ENCODE peak calls at places on chromosomes 13 and 19, in seven cellular contexts. L is endothelial cell, M is AG09319, O is uterus, V is fibroblast of pulmonary artery, B is tibial artery, Z is astrocyte of the cerebellum. P is an unnamed sample.
A peak's percentile ranks its signal among the peaks of the same experiment; 100 is the strongest.

GRCh38 chr13:38758278-38758677 is 71.4 kb downstream of the FREM2 start:
- DNase-seq in Z (no peak), B (no peak), M (no peak), O (no peak), V (no peak), L (no peak), P (no peak)

GRCh38 chr19:51044327-51044726 is 9.5 kb upstream of the KLK12 start:
- DNase-seq in M (no peak), L (no peak), Z (no peak), B (no peak), O (no peak), V (no peak), P (no peak)

GRCh38 chr19:38544569-38545315 is 73.0 kb downstream of the MAP4K1 start:
- DNase-seq in B (no peak), Z (peak; percentile 22), V (peak; percentile 7), L (no peak), M (peak; percentile 22), O (no peak), P (no peak)

GRCh38 chr19:49436381-49437017 is 4.8 kb downstream of the SLC17A7 start:
- DNase-seq in M (no peak), O (no peak), B (no peak), V (no peak), L (peak; percentile 40), Z (no peak), P (no peak)

GRCh38 chr19:55615553-55616394 is 8.6 kb downstream of the ZNF784 start:
- DNase-seq in O (no peak), M (no peak), V (no peak), B (no peak), Z (no peak), L (no peak), P (no peak)

GRCh38 chr19:4654437-4655361 is 15.4 kb downstream of the TNFAIP8L1 start:
- DNase-seq in L (no peak), B (no peak), V (no peak), Z (no peak), M (no peak), O (no peak), P (no peak)

GRCh38 chr19:33406521-33407139 is 33.1 kb downstream of the CEBPG start:
- DNase-seq in B (peak; percentile 67), L (peak; percentile 88), M (no peak), O (peak; percentile 78), V (peak; percentile 64), Z (peak; percentile 18), P (peak; percentile 79)

GRCh38 chr13:113666951-113667701 is at the start of gene GRK1:
- DNase-seq in M (no peak), O (peak; percentile 10), V (no peak), B (peak; percentile 18), Z (no peak), L (no peak), P (no peak)

GRCh38 chr13:27022571-27023311 is 148.9 kb downstream of the USP12 start:
- DNase-seq in M (peak; percentile 66), O (no peak), V (no peak), L (no peak), B (no peak), Z (no peak), P (no peak)

GRCh38 chr13:48784906-48785555 is 131.3 kb downstream of the CYSLTR2 start:
- DNase-seq in M (no peak), L (no peak), O (no peak), Z (no peak), V (no peak), B (no peak), P (no peak)

GRCh38 chr19:13840751-13841338 is 36.1 kb upstream of the NANOS3 start:
- DNase-seq in M (no peak), L (no peak), V (no peak), B (no peak), Z (no peak), O (no peak), P (no peak)

GRCh38 chr13:99572921-99573320 is 71.6 kb downstream of the TM9SF2 start:
- DNase-seq in V (peak; percentile 42), O (no peak), M (peak; percentile 57), Z (no peak), L (no peak), B (no peak), P (no peak)

GRCh38 chr19:8194528-8195275 is 14.5 kb upstream of the CERS4 start:
- DNase-seq in V (no peak), L (peak; percentile 31), Z (no peak), O (no peak), M (no peak), B (no peak), P (no peak)

GRCh38 chr13:80563451-80563850 is 222.5 kb upstream of the SPRY2 start:
- DNase-seq in Z (no peak), B (no peak), O (no peak), V (no peak), M (no peak), L (no peak), P (no peak)

GRCh38 chr19:46716672-46717033 is 261 bp downstream of the PRKD2 start:
- DNase-seq in L (peak; percentile 35), B (no peak), V (no peak), M (no peak), Z (no peak), O (no peak), P (no peak)

GRCh38 chr19:35641515-35642151 is at the start of gene ETV2:
- DNase-seq in M (no peak), B (no peak), L (peak; percentile 68), V (peak; percentile 63), O (peak; percentile 40), Z (no peak), P (no peak)

GRCh38 chr19:54188224-54188871 is 1.0 kb downstream of the MBOAT7 start:
- DNase-seq in B (no peak), V (peak; percentile 42), O (no peak), Z (no peak), L (no peak), M (no peak), P (no peak)

GRCh38 chr19:2232286-2233151 is 3.6 kb downstream of the PLEKHJ1 start:
- DNase-seq in L (no peak), B (no peak), V (no peak), M (no peak), Z (no peak), O (no peak), P (no peak)

GRCh38 chr19:33618884-33619283 is 2.9 kb upstream of the CHST8 start:
- DNase-seq in V (no peak), Z (no peak), O (no peak), M (no peak), L (no peak), B (no peak), P (no peak)

GRCh38 chr19:39709026-39709872 is 5.0 kb downstream of the LGALS14 start:
- DNase-seq in O (no peak), B (no peak), L (no peak), M (no peak), Z (no peak), V (no peak), P (no peak)

GRCh38 chr19:610801-611505 is 21.3 kb downstream of the HCN2 start:
- DNase-seq in O (peak; percentile 41), V (peak; percentile 71), L (no peak), M (no peak), Z (peak; percentile 92), B (no peak), P (no peak)

GRCh38 chr19:54456423-54457373 is 6.9 kb downstream of the LENG9 start:
- DNase-seq in Z (no peak), M (no peak), B (no peak), L (no peak), V (no peak), O (no peak), P (no peak)

GRCh38 chr19:12052571-12053169 is at the start of gene ZNF878:
- DNase-seq in M (peak; percentile 47), B (peak; percentile 91), O (peak; percentile 85), Z (peak; percentile 44), L (no peak), V (peak; percentile 84), P (peak; percentile 90)

GRCh38 chr19:32642771-32643170 is 32.2 kb downstream of the ANKRD27 start:
- DNase-seq in L (no peak), Z (no peak), V (no peak), O (no peak), M (no peak), B (no peak), P (no peak)

GRCh38 chr19:16566161-16566560 is 6.1 kb downstream of the SLC35E1 start:
- DNase-seq in Z (no peak), L (no peak), O (no peak), V (no peak), B (no peak), M (no peak), P (no peak)

GRCh38 chr13:64928704-64929499 is 2301.2 kb downstream of the PCDH9 start:
- DNase-seq in B (no peak), M (no peak), Z (peak; percentile 69), L (no peak), V (peak; percentile 84), O (no peak), P (no peak)

DNA sequence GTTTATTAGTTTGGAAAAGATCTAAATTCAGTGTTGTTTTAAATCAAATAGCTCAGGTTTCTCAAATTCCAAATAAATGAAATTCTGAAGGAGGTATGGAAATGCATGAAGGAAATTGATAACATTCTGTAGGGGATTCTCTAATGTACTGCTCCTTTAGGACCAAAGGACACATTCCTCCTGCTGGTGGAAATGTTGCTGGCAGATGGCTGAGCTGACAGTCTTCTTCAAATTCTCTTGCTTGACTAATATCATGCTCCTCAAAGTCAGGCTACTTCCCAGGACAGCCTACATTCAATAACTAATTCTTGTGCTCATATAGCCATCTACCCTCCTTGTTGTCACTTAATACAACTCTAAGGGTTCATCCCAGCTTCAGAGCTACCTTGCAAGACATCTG is 1118.5 kb downstream of the PCDH9 start:
- DNase-seq in L (no peak), B (no peak), M (no peak), O (no peak), Z (no peak), V (no peak), P (no peak)
- TF ChIP-seq CTCF in L (no peak), B (no peak), M (no peak), O (no peak), Z (no peak), V (no peak), P (peak; percentile 12)

GRCh38 chr19:42325896-42326771 is 699 bp downstream of the MEGF8 start:
- DNase-seq in M (no peak), O (no peak), L (peak; percentile 39), Z (no peak), B (no peak), V (no peak), P (no peak)
- TF ChIP-seq CTCF in M (no peak), O (no peak), L (no peak), Z (no peak), B (no peak), V (no peak), P (peak; percentile 44)

GRCh38 chr13:42048625-42049453 is at the start of gene DGKH:
- DNase-seq in L (peak; percentile 73), O (peak; percentile 87), V (peak; percentile 77), Z (no peak), B (peak; percentile 78), M (peak; percentile 55), P (peak; percentile 52)
- TF ChIP-seq CTCF in L (peak; percentile 16), O (no peak), V (no peak), Z (no peak), B (peak; percentile 23), M (no peak), P (peak; percentile 31)

DNA sequence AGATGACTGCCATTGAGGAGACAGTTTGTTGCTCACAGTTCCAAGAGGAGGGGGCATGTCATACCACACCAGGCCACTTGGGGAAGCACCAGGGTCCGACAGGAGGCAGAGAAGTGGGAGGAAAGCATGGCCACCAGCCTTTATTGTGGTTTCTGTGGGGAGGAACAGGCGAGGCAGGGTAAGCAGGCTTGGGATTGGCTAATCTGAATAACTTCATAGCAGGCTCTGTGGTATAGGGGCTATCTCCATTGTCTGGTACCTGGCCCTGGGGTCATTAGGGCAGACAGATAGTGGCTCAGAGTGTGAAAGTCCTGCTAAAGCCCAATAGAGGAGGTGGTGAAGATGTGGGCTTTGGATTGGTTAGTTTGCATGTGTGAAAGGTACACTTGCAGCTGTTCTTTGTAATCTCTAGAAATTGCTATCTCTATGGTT is 35.5 kb downstream of the CBY2 start:
- DNase-seq in Z (no peak), M (no peak), V (no peak), O (no peak), B (no peak), L (no peak), P (no peak)
- TF ChIP-seq CTCF in Z (peak; percentile 19), M (no peak), V (peak; percentile 7), O (no peak), B (no peak), L (peak; percentile 49), P (peak; percentile 33)

P was measured in progenitor cell of endocrine pancreas.